ENCODE peak calls at places on chromosomes 6 and 20, in four cellular contexts. One of them, this sample, is unnamed.

GRCh38 chr6:31736026-31736767 is at the start of gene CLIC1:
- DNase-seq in heart left ventricle: peak
- DNase-seq in activated naive CD4-positive, alpha-beta T cell treated with anti-CD3 and anti-CD28 coated beads, Interleukin-2, amount 50 U/mL, for 16 hours: peak
- DNase-seq in natural killer cell: peak
- DNase-seq in this sample: peak

GRCh38 chr6:123745877-123746276 is 57.8 kb upstream of the NKAIN2 start:
- DNase-seq in natural killer cell: no peak
- DNase-seq in activated naive CD4-positive, alpha-beta T cell treated with anti-CD3 and anti-CD28 coated beads, Interleukin-2, amount 50 U/mL, for 16 hours: no peak
- DNase-seq in heart left ventricle: no peak
- DNase-seq in this sample: peak

GRCh38 chr6:154306696-154307095 is 49.9 kb downstream of the IPCEF1 start:
- DNase-seq in heart left ventricle: no peak
- DNase-seq in activated naive CD4-positive, alpha-beta T cell treated with anti-CD3 and anti-CD28 coated beads, Interleukin-2, amount 50 U/mL, for 16 hours: no peak
- DNase-seq in natural killer cell: no peak
- DNase-seq in this sample: no peak

GRCh38 chr6:11486959-11487358 is 50.6 kb upstream of the TMEM170B start:
- DNase-seq in heart left ventricle: no peak
- DNase-seq in natural killer cell: no peak
- DNase-seq in activated naive CD4-positive, alpha-beta T cell treated with anti-CD3 and anti-CD28 coated beads, Interleukin-2, amount 50 U/mL, for 16 hours: no peak
- DNase-seq in this sample: no peak

GRCh38 chr20:38201356-38201755 is 36.3 kb upstream of the TGM2 start:
- DNase-seq in natural killer cell: no peak
- DNase-seq in activated naive CD4-positive, alpha-beta T cell treated with anti-CD3 and anti-CD28 coated beads, Interleukin-2, amount 50 U/mL, for 16 hours: no peak
- DNase-seq in heart left ventricle: no peak
- DNase-seq in this sample: peak

GRCh38 chr6:79913369-79913768 is 34.0 kb downstream of the ELOVL4 start:
- DNase-seq in natural killer cell: no peak
- DNase-seq in activated naive CD4-positive, alpha-beta T cell treated with anti-CD3 and anti-CD28 coated beads, Interleukin-2, amount 50 U/mL, for 16 hours: no peak
- DNase-seq in heart left ventricle: no peak
- DNase-seq in this sample: no peak

GRCh38 chr6:163335671-163336545 is 78.6 kb upstream of the QKI start:
- DNase-seq in heart left ventricle: peak
- DNase-seq in activated naive CD4-positive, alpha-beta T cell treated with anti-CD3 and anti-CD28 coated beads, Interleukin-2, amount 50 U/mL, for 16 hours: no peak
- DNase-seq in natural killer cell: no peak
- DNase-seq in this sample: peak

GRCh38 chr6:101689156-101689555 is 295.6 kb downstream of the GRIK2 start:
- DNase-seq in heart left ventricle: no peak
- DNase-seq in activated naive CD4-positive, alpha-beta T cell treated with anti-CD3 and anti-CD28 coated beads, Interleukin-2, amount 50 U/mL, for 16 hours: no peak
- DNase-seq in natural killer cell: no peak
- DNase-seq in this sample: no peak

GRCh38 chr6:132136976-132137375 is 185.8 kb upstream of the CCN2 start:
- DNase-seq in heart left ventricle: no peak
- DNase-seq in natural killer cell: no peak
- DNase-seq in activated naive CD4-positive, alpha-beta T cell treated with anti-CD3 and anti-CD28 coated beads, Interleukin-2, amount 50 U/mL, for 16 hours: no peak
- DNase-seq in this sample: no peak

This sample was measured in iris pigment epithelial cell.